ENCODE peak calls at places on chromosomes 7 and 10, in ten cellular contexts. One of them, this sample, is unnamed. For H3K4me1, the result is how much of the 10 kb centered on the place peaks cover.

GRCh38 chr7:73992104-73992562 is 35.8 kb upstream of the ELN start:
- DNase-seq in H9: no peak
- DNase-seq in A549: no peak
- DNase-seq in CD8-positive, alpha-beta memory T cell: no peak
- DNase-seq in CD4-positive, CD25-positive, alpha-beta regulatory T cell: no peak
- DNase-seq in body of pancreas: peak
- DNase-seq in kidney: no peak
- DNase-seq in PC-9: no peak
- DNase-seq in NT2/D1: no peak
- DNase-seq in Peyer's patch: peak
- DNase-seq in this sample: no peak

GRCh38 chr7:129848436-129848835 is 104.3 kb downstream of the UBE2H start:
- DNase-seq in Peyer's patch: no peak
- DNase-seq in body of pancreas: no peak
- DNase-seq in H9: no peak
- DNase-seq in CD8-positive, alpha-beta memory T cell: no peak
- DNase-seq in A549: no peak
- DNase-seq in kidney: no peak
- DNase-seq in NT2/D1: no peak
- DNase-seq in CD4-positive, CD25-positive, alpha-beta regulatory T cell: no peak
- DNase-seq in PC-9: no peak
- DNase-seq in this sample: no peak

GRCh38 chr7:104089622-104090021 is 100.2 kb upstream of the RELN start:
- DNase-seq in Peyer's patch: no peak
- DNase-seq in CD8-positive, alpha-beta memory T cell: no peak
- DNase-seq in body of pancreas: no peak
- DNase-seq in PC-9: no peak
- DNase-seq in NT2/D1: no peak
- DNase-seq in kidney: no peak
- DNase-seq in H9: no peak
- DNase-seq in CD4-positive, CD25-positive, alpha-beta regulatory T cell: no peak
- DNase-seq in A549: no peak
- DNase-seq in this sample: no peak

GRCh38 chr7:152633072-152633471 is 42.9 kb downstream of the XRCC2 start:
- DNase-seq in CD4-positive, CD25-positive, alpha-beta regulatory T cell: no peak
- DNase-seq in A549: no peak
- DNase-seq in H9: no peak
- DNase-seq in NT2/D1: no peak
- DNase-seq in Peyer's patch: no peak
- DNase-seq in CD8-positive, alpha-beta memory T cell: no peak
- DNase-seq in PC-9: no peak
- DNase-seq in body of pancreas: no peak
- DNase-seq in kidney: no peak
- DNase-seq in this sample: no peak

GRCh38 chr10:61992683-61993629 is 91.5 kb downstream of the ARID5B start:
- DNase-seq in body of pancreas: peak
- DNase-seq in A549: no peak
- DNase-seq in PC-9: no peak
- DNase-seq in kidney: no peak
- DNase-seq in CD4-positive, CD25-positive, alpha-beta regulatory T cell: peak
- DNase-seq in H9: no peak
- DNase-seq in Peyer's patch: peak
- DNase-seq in NT2/D1: no peak
- DNase-seq in CD8-positive, alpha-beta memory T cell: peak
- DNase-seq in this sample: no peak

GRCh38 chr10:26437637-26438461 is at the start of gene APBB1IP:
- DNase-seq in PC-9: no peak
- DNase-seq in CD8-positive, alpha-beta memory T cell: peak
- DNase-seq in H9: peak
- DNase-seq in Peyer's patch: peak
- DNase-seq in A549: no peak
- DNase-seq in NT2/D1: no peak
- DNase-seq in body of pancreas: peak
- DNase-seq in CD4-positive, CD25-positive, alpha-beta regulatory T cell: no peak
- DNase-seq in kidney: peak
- DNase-seq in this sample: no peak

GRCh38 chr7:116689787-116690186 is 17.8 kb downstream of the MET start:
- DNase-seq in body of pancreas: no peak
- DNase-seq in NT2/D1: no peak
- DNase-seq in PC-9: peak
- DNase-seq in A549: no peak
- DNase-seq in Peyer's patch: no peak
- DNase-seq in H9: no peak
- DNase-seq in CD4-positive, CD25-positive, alpha-beta regulatory T cell: no peak
- DNase-seq in kidney: no peak
- DNase-seq in CD8-positive, alpha-beta memory T cell: no peak
- DNase-seq in this sample: no peak

GRCh38 chr10:122298598-122299301 is 27.7 kb downstream of the BTBD16 start:
- DNase-seq in kidney: peak
- DNase-seq in CD8-positive, alpha-beta memory T cell: peak
- DNase-seq in NT2/D1: peak
- DNase-seq in body of pancreas: peak
- DNase-seq in CD4-positive, CD25-positive, alpha-beta regulatory T cell: peak
- DNase-seq in Peyer's patch: peak
- DNase-seq in A549: peak
- DNase-seq in PC-9: peak
- DNase-seq in H9: peak
- DNase-seq in this sample: peak

GRCh38 chr7:18555968-18556367 is 60.4 kb downstream of the HDAC9 start:
- DNase-seq in kidney: no peak
- DNase-seq in A549: no peak
- DNase-seq in PC-9: no peak
- DNase-seq in CD8-positive, alpha-beta memory T cell: no peak
- DNase-seq in NT2/D1: no peak
- DNase-seq in CD4-positive, CD25-positive, alpha-beta regulatory T cell: no peak
- DNase-seq in body of pancreas: no peak
- DNase-seq in H9: no peak
- DNase-seq in Peyer's patch: no peak
- DNase-seq in this sample: no peak

GRCh38 chr10:87720665-87721064 is 61.0 kb downstream of the PAPSS2 start:
- DNase-seq in NT2/D1: no peak
- DNase-seq in CD4-positive, CD25-positive, alpha-beta regulatory T cell: no peak
- DNase-seq in A549: no peak
- DNase-seq in body of pancreas: no peak
- DNase-seq in PC-9: no peak
- DNase-seq in Peyer's patch: no peak
- DNase-seq in kidney: no peak
- DNase-seq in CD8-positive, alpha-beta memory T cell: no peak
- DNase-seq in H9: no peak
- DNase-seq in this sample: no peak

GRCh38 chr7:99004216-99004615 is 125.9 kb downstream of the TRRAP start:
- DNase-seq in CD4-positive, CD25-positive, alpha-beta regulatory T cell: no peak
- DNase-seq in PC-9: no peak
- DNase-seq in CD8-positive, alpha-beta memory T cell: no peak
- DNase-seq in NT2/D1: no peak
- DNase-seq in Peyer's patch: no peak
- DNase-seq in H9: no peak
- DNase-seq in kidney: no peak
- DNase-seq in A549: no peak
- DNase-seq in body of pancreas: no peak
- DNase-seq in this sample: no peak

GRCh38 chr7:11170160-11170559 is 196.5 kb downstream of the PHF14 start:
- DNase-seq in A549: no peak
- DNase-seq in PC-9: no peak
- DNase-seq in kidney: no peak
- DNase-seq in CD8-positive, alpha-beta memory T cell: no peak
- DNase-seq in NT2/D1: no peak
- DNase-seq in CD4-positive, CD25-positive, alpha-beta regulatory T cell: no peak
- DNase-seq in H9: no peak
- DNase-seq in body of pancreas: no peak
- DNase-seq in Peyer's patch: no peak
- DNase-seq in this sample: no peak

GRCh38 chr10:50554995-50555568 is 68.7 kb downstream of the SGMS1 start:
- DNase-seq in CD8-positive, alpha-beta memory T cell: no peak
- DNase-seq in CD4-positive, CD25-positive, alpha-beta regulatory T cell: no peak
- DNase-seq in kidney: no peak
- DNase-seq in PC-9: no peak
- DNase-seq in NT2/D1: no peak
- DNase-seq in Peyer's patch: no peak
- DNase-seq in A549: no peak
- DNase-seq in H9: peak
- DNase-seq in body of pancreas: peak
- DNase-seq in this sample: no peak

GRCh38 chr10:97684866-97685394 is 2.1 kb downstream of the AVPI1 start:
- DNase-seq in kidney: no peak
- DNase-seq in A549: no peak
- DNase-seq in H9: no peak
- DNase-seq in CD4-positive, CD25-positive, alpha-beta regulatory T cell: no peak
- DNase-seq in PC-9: no peak
- DNase-seq in Peyer's patch: no peak
- DNase-seq in CD8-positive, alpha-beta memory T cell: no peak
- DNase-seq in NT2/D1: no peak
- DNase-seq in body of pancreas: no peak
- DNase-seq in this sample: no peak

GRCh38 chr10:113171662-113172061 is 221.6 kb downstream of the TCF7L2 start:
- DNase-seq in Peyer's patch: no peak
- DNase-seq in CD4-positive, CD25-positive, alpha-beta regulatory T cell: no peak
- DNase-seq in body of pancreas: no peak
- DNase-seq in CD8-positive, alpha-beta memory T cell: no peak
- DNase-seq in kidney: no peak
- DNase-seq in NT2/D1: no peak
- DNase-seq in H9: no peak
- DNase-seq in A549: no peak
- DNase-seq in PC-9: no peak
- DNase-seq in this sample: no peak

GRCh38 chr7:2037805-2038635 is 194.7 kb downstream of the MAD1L1 start:
- DNase-seq in A549: no peak
- DNase-seq in kidney: peak
- DNase-seq in CD8-positive, alpha-beta memory T cell: peak
- DNase-seq in Peyer's patch: no peak
- DNase-seq in NT2/D1: no peak
- DNase-seq in H9: no peak
- DNase-seq in CD4-positive, CD25-positive, alpha-beta regulatory T cell: no peak
- DNase-seq in body of pancreas: peak
- DNase-seq in PC-9: no peak
- DNase-seq in this sample: no peak
- H3K4me1 ChIP-seq in A549: under half
- H3K4me1 ChIP-seq in kidney: under half
- H3K4me1 ChIP-seq in CD8-positive, alpha-beta memory T cell: under half
- H3K4me1 ChIP-seq in Peyer's patch: under half
- H3K4me1 ChIP-seq in NT2/D1: under half
- H3K4me1 ChIP-seq in H9: under half
- H3K4me1 ChIP-seq in CD4-positive, CD25-positive, alpha-beta regulatory T cell: under half
- H3K4me1 ChIP-seq in body of pancreas: under half
- H3K4me1 ChIP-seq in PC-9: under half
- H3K4me1 ChIP-seq in this sample: under half

GRCh38 chr10:131315343-131315742 is 3.8 kb upstream of the TCERG1L start:
- DNase-seq in kidney: no peak
- DNase-seq in CD8-positive, alpha-beta memory T cell: no peak
- DNase-seq in PC-9: no peak
- DNase-seq in CD4-positive, CD25-positive, alpha-beta regulatory T cell: no peak
- DNase-seq in H9: no peak
- DNase-seq in Peyer's patch: no peak
- DNase-seq in body of pancreas: no peak
- DNase-seq in NT2/D1: no peak
- DNase-seq in A549: no peak
- DNase-seq in this sample: no peak
- H3K4me1 ChIP-seq in kidney: under half
- H3K4me1 ChIP-seq in CD8-positive, alpha-beta memory T cell: under half
- H3K4me1 ChIP-seq in PC-9: under half
- H3K4me1 ChIP-seq in CD4-positive, CD25-positive, alpha-beta regulatory T cell: under half
- H3K4me1 ChIP-seq in H9: under half
- H3K4me1 ChIP-seq in Peyer's patch: under half
- H3K4me1 ChIP-seq in body of pancreas: under half
- H3K4me1 ChIP-seq in NT2/D1: under half
- H3K4me1 ChIP-seq in A549: under half
- H3K4me1 ChIP-seq in this sample: under half

GRCh38 chr10:124705021-124705740 is 39.0 kb downstream of the FAM53B start:
- DNase-seq in A549: no peak
- DNase-seq in body of pancreas: no peak
- DNase-seq in CD8-positive, alpha-beta memory T cell: no peak
- DNase-seq in kidney: peak
- DNase-seq in PC-9: no peak
- DNase-seq in H9: peak
- DNase-seq in CD4-positive, CD25-positive, alpha-beta regulatory T cell: no peak
- DNase-seq in NT2/D1: peak
- DNase-seq in Peyer's patch: no peak
- DNase-seq in this sample: peak

GRCh38 chr10:124703372-124703771 is 40.8 kb downstream of the FAM53B start:
- DNase-seq in body of pancreas: no peak
- DNase-seq in CD8-positive, alpha-beta memory T cell: no peak
- DNase-seq in kidney: peak
- DNase-seq in Peyer's patch: no peak
- DNase-seq in PC-9: no peak
- DNase-seq in A549: no peak
- DNase-seq in CD4-positive, CD25-positive, alpha-beta regulatory T cell: no peak
- DNase-seq in H9: no peak
- DNase-seq in NT2/D1: no peak
- DNase-seq in this sample: no peak

GRCh38 chr10:124705817-124706461 is 38.2 kb downstream of the FAM53B start:
- DNase-seq in Peyer's patch: no peak
- DNase-seq in body of pancreas: no peak
- DNase-seq in NT2/D1: no peak
- DNase-seq in A549: no peak
- DNase-seq in CD8-positive, alpha-beta memory T cell: no peak
- DNase-seq in H9: no peak
- DNase-seq in PC-9: no peak
- DNase-seq in kidney: peak
- DNase-seq in CD4-positive, CD25-positive, alpha-beta regulatory T cell: no peak
- DNase-seq in this sample: no peak

GRCh38 chr10:124703778-124704427 is 40.3 kb downstream of the FAM53B start:
- DNase-seq in body of pancreas: peak
- DNase-seq in NT2/D1: no peak
- DNase-seq in PC-9: no peak
- DNase-seq in kidney: peak
- DNase-seq in Peyer's patch: no peak
- DNase-seq in CD8-positive, alpha-beta memory T cell: no peak
- DNase-seq in CD4-positive, CD25-positive, alpha-beta regulatory T cell: no peak
- DNase-seq in A549: no peak
- DNase-seq in H9: no peak
- DNase-seq in this sample: no peak

GRCh38 chr10:124704428-124704805 is 39.8 kb downstream of the FAM53B start:
- DNase-seq in Peyer's patch: no peak
- DNase-seq in PC-9: no peak
- DNase-seq in A549: no peak
- DNase-seq in NT2/D1: no peak
- DNase-seq in H9: no peak
- DNase-seq in CD4-positive, CD25-positive, alpha-beta regulatory T cell: no peak
- DNase-seq in body of pancreas: no peak
- DNase-seq in kidney: no peak
- DNase-seq in CD8-positive, alpha-beta memory T cell: no peak
- DNase-seq in this sample: no peak
- H3K4me1 ChIP-seq in Peyer's patch: under half
- H3K4me1 ChIP-seq in PC-9: under half
- H3K4me1 ChIP-seq in A549: under half
- H3K4me1 ChIP-seq in NT2/D1: under half
- H3K4me1 ChIP-seq in H9: under half
- H3K4me1 ChIP-seq in CD4-positive, CD25-positive, alpha-beta regulatory T cell: half or more
- H3K4me1 ChIP-seq in body of pancreas: half or more
- H3K4me1 ChIP-seq in kidney: half or more
- H3K4me1 ChIP-seq in CD8-positive, alpha-beta memory T cell: half or more
- H3K4me1 ChIP-seq in this sample: under half

DNA sequence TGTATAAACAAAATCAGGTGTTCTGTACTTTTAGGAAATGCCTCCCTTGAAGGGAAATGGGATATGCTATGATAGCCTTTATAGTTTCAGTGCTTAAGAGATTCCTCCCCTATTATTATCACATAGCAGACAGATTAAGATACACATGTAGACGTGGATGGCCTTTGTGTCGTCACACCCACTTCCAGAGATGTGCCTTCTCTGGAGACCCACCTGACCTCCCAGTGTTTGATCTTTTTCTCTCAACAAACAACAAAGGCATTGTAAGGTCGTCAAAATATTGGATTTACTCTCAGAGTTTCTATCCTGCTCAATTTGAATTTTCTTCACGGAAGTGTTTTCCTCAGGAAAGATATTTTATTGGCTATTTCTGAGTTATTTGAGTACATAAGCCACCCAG is 25.7 kb upstream of the C1GALT1 start:
- DNase-seq in CD4-positive, CD25-positive, alpha-beta regulatory T cell: no peak
- DNase-seq in CD8-positive, alpha-beta memory T cell: no peak
- DNase-seq in H9: no peak
- DNase-seq in NT2/D1: no peak
- DNase-seq in body of pancreas: no peak
- DNase-seq in kidney: no peak
- DNase-seq in PC-9: no peak
- DNase-seq in Peyer's patch: no peak
- DNase-seq in A549: no peak
- DNase-seq in this sample: no peak
- H3K4me1 ChIP-seq in CD4-positive, CD25-positive, alpha-beta regulatory T cell: under half
- H3K4me1 ChIP-seq in CD8-positive, alpha-beta memory T cell: half or more
- H3K4me1 ChIP-seq in H9: under half
- H3K4me1 ChIP-seq in NT2/D1: under half
- H3K4me1 ChIP-seq in body of pancreas: under half
- H3K4me1 ChIP-seq in kidney: under half
- H3K4me1 ChIP-seq in PC-9: under half
- H3K4me1 ChIP-seq in Peyer's patch: under half
- H3K4me1 ChIP-seq in A549: under half
- H3K4me1 ChIP-seq in this sample: under half